ENCODE peak calls at places on chromosomes 16 and 17, in seven cellular contexts. Q is activated naive CD8-positive, alpha-beta T cell treated with anti-CD3 and anti-CD28 coated beads, Interleukin-2, amount 50 U/mL, for 24 hours; C is effector CD4-positive, alpha-beta T cell; X is CD4-positive, alpha-beta memory T cell; E is right lobe of liver; K is T-helper 17 cell; D is cardiac fibroblast. T is an unnamed sample.

GRCh38 chr17:10628756-10629155 is 28.4 kb downstream of the MYH3 start:
- DNase-seq in Q (peak), C (no peak), X (no peak), E (no peak), K (no peak), D (no peak), T (no peak)

GRCh38 chr16:56195151-56195550 is 3.9 kb downstream of the GNAO1 start:
- DNase-seq in Q (no peak), C (no peak), X (no peak), E (no peak), K (no peak), D (no peak), T (no peak)

GRCh38 chr17:82087961-82088837 is 9.8 kb downstream of the FASN start:
- DNase-seq in Q (no peak), C (no peak), X (no peak), E (no peak), K (peak), D (no peak), T (no peak)

GRCh38 chr17:80008848-80009247 is 26.8 kb downstream of the TBC1D16 start:
- DNase-seq in Q (no peak), C (no peak), X (no peak), E (no peak), K (no peak), D (no peak), T (no peak)

GRCh38 chr17:64146418-64147109 is 16.6 kb upstream of the ERN1 start:
- DNase-seq in Q (peak), C (peak), X (peak), E (peak), K (peak), D (peak), T (peak)

GRCh38 chr16:30533748-30534367 is 800 bp downstream of the ZNF747 start:
- DNase-seq in Q (peak), C (no peak), X (no peak), E (no peak), K (no peak), D (no peak), T (no peak)

GRCh38 chr17:43591750-43592562 is 45.8 kb upstream of the ETV4 start:
- DNase-seq in Q (no peak), C (no peak), X (no peak), E (peak), K (no peak), D (peak), T (peak)

GRCh38 chr16:65667013-65667578 is 545.2 kb upstream of the CDH11 start:
- DNase-seq in Q (no peak), C (no peak), X (no peak), E (no peak), K (no peak), D (peak), T (peak)

GRCh38 chr17:33778505-33779398 is 476.3 kb upstream of the CCL2 start:
- DNase-seq in Q (peak), C (no peak), X (peak), E (no peak), K (no peak), D (peak), T (peak)